ENCODE peak calls at places on chromosome 6, in eight cellular contexts. N is brain microvascular endothelial cell, C is sigmoid colon, T is HFF-Myc, G is mucosa of descending colon, D is GM13977, S is upper lobe of right lung, X is WTC11. P is an unnamed sample.

GRCh38 chr6:2378891-2379652 is 133.7 kb upstream of the GMDS start:
- DNase-seq in N (peak; percentile 67), G (no peak), T (no peak), X (no peak), S (no peak), D (peak; percentile 22), C (no peak), P (no peak)

GRCh38 chr6:134735461-134735860 is 214.4 kb downstream of the ALDH8A1 start:
- DNase-seq in G (no peak), X (no peak), D (no peak), C (no peak), S (no peak), T (no peak), N (no peak), P (no peak)

GRCh38 chr6:22112490-22112889 is 184.3 kb downstream of the PRL start:
- DNase-seq in T (no peak), S (no peak), C (no peak), X (no peak), N (peak; percentile 32), G (no peak), D (no peak), P (no peak)

GRCh38 chr6:125524356-125524755 is 222.6 kb upstream of the HDDC2 start:
- DNase-seq in G (no peak), N (no peak), D (no peak), T (no peak), S (no peak), C (no peak), X (no peak), P (no peak)

GRCh38 chr6:159716247-159717086 is 10.8 kb upstream of the WTAP start:
- DNase-seq in S (no peak), G (no peak), C (peak; percentile 89), T (no peak), N (peak; percentile 65), D (no peak), X (no peak), P (no peak)

GRCh38 chr6:36028088-36028886 is 679 bp downstream of the MAPK14 start:
- DNase-seq in S (peak; percentile 78), D (no peak), T (no peak), X (peak; percentile 23), G (peak; percentile 70), C (peak; percentile 73), N (peak; percentile 1), P (no peak)

GRCh38 chr6:135270676-135271536 is 89.8 kb downstream of the MYB start:
- DNase-seq in X (peak; percentile 75), S (peak; percentile 80), D (no peak), T (no peak), G (peak; percentile 84), C (no peak), N (no peak), P (no peak)

GRCh38 chr6:159106627-159107241 is 61.9 kb upstream of the TAGAP start:
- DNase-seq in N (peak; percentile 41), C (no peak), S (no peak), D (peak; percentile 80), T (no peak), G (peak; percentile 80), X (peak; percentile 84), P (peak; percentile 31)

GRCh38 chr6:143513410-143513809 is 1.9 kb upstream of the FUCA2 start:
- DNase-seq in S (peak; percentile 68), T (no peak), G (peak; percentile 79), D (peak; percentile 65), N (no peak), C (no peak), X (peak; percentile 80), P (no peak)

GRCh38 chr6:25006565-25007001 is 70.8 kb upstream of the RIPOR2 start:
- DNase-seq in N (peak; percentile 9), G (no peak), S (peak; percentile 85), X (no peak), D (no peak), T (no peak), C (peak; percentile 73), P (no peak)

GRCh38 chr6:7721654-7722053 is 4.2 kb upstream of the BMP6 start:
- DNase-seq in C (no peak), G (no peak), N (no peak), T (no peak), X (no peak), D (peak; percentile 59), S (no peak), P (no peak)

GRCh38 chr6:96015791-96016776 is at the start of gene FUT9:
- DNase-seq in T (no peak), S (no peak), N (no peak), D (no peak), C (peak; percentile 73), G (peak; percentile 9), X (peak; percentile 85), P (peak; percentile 71)

GRCh38 chr6:166768761-166769160 is 141.7 kb upstream of the RPS6KA2 start:
- DNase-seq in G (no peak), X (no peak), T (no peak), S (no peak), C (no peak), D (no peak), N (no peak), P (peak; percentile 42)

GRCh38 chr6:167795874-167796667 is 30.6 kb upstream of the AFDN start:
- DNase-seq in C (no peak), G (peak; percentile 77), S (no peak), D (no peak), T (no peak), N (no peak), X (no peak), P (peak; percentile 65)

GRCh38 chr6:119333063-119333609 is 16.4 kb downstream of the MAN1A1 start:
- DNase-seq in X (no peak), N (no peak), D (no peak), S (no peak), G (no peak), C (no peak), T (no peak), P (no peak)

GRCh38 chr6:157134402-157135074 is 188.8 kb downstream of the TMEM242 start:
- DNase-seq in N (no peak), G (no peak), S (no peak), X (no peak), C (no peak), T (no peak), D (no peak), P (no peak)

GRCh38 chr6:157137501-157137900 is 185.8 kb downstream of the TMEM242 start:
- DNase-seq in X (no peak), S (no peak), T (no peak), G (no peak), N (no peak), D (no peak), C (no peak), P (no peak)

GRCh38 chr6:157143171-157143884 is 180.0 kb downstream of the TMEM242 start:
- DNase-seq in G (no peak), N (peak; percentile 96), X (no peak), T (no peak), D (no peak), S (no peak), C (no peak), P (no peak)

GRCh38 chr6:157135691-157136090 is 187.6 kb downstream of the TMEM242 start:
- DNase-seq in X (no peak), N (peak; percentile 27), S (no peak), C (no peak), G (no peak), T (no peak), D (no peak), P (no peak)

GRCh38 chr6:157139054-157139708 is 184.1 kb downstream of the TMEM242 start:
- DNase-seq in S (no peak), N (no peak), T (no peak), C (no peak), D (no peak), G (no peak), X (peak; percentile 73), P (no peak)
- TF ChIP-seq CTCF in S (peak; percentile 18), N (peak; percentile 55), T (peak; percentile 45), C (no peak), D (no peak), G (no peak), X (peak; percentile 48), P (peak; percentile 53)

GRCh38 chr6:28134716-28135115 is 7.0 kb upstream of the ZKSCAN8 start:
- DNase-seq in T (no peak), C (no peak), G (no peak), D (no peak), X (no peak), S (no peak), N (no peak), P (no peak)

GRCh38 chr6:28137458-28138020 is 4.1 kb upstream of the ZKSCAN8 start:
- DNase-seq in G (no peak), N (no peak), C (no peak), D (peak; percentile 58), S (no peak), X (no peak), T (no peak), P (no peak)

GRCh38 chr6:28135393-28135792 is 6.3 kb upstream of the ZKSCAN8 start:
- DNase-seq in T (no peak), C (no peak), X (no peak), D (no peak), N (no peak), S (no peak), G (no peak), P (no peak)

GRCh38 chr6:28134015-28134414 is 7.7 kb upstream of the ZKSCAN8 start:
- DNase-seq in G (no peak), D (no peak), S (no peak), T (no peak), X (no peak), C (no peak), N (peak; percentile 22), P (no peak)

GRCh38 chr6:28136585-28137457 is 4.9 kb upstream of the ZKSCAN8 start:
- DNase-seq in T (peak; percentile 90), G (peak; percentile 88), D (peak; percentile 58), C (peak; percentile 98), S (peak; percentile 91), N (peak; percentile 94), X (peak; percentile 86), P (peak; percentile 84)
- TF ChIP-seq CTCF in T (no peak), G (no peak), D (no peak), C (no peak), S (no peak), N (peak; percentile 2), X (no peak), P (peak; percentile 18)

GRCh38 chr6:14194483-14194882 is 76.9 kb downstream of the CD83 start:
- DNase-seq in G (no peak), T (no peak), X (peak; percentile 23), S (no peak), D (no peak), C (no peak), N (no peak), P (no peak)

GRCh38 chr6:14193524-14193923 is 76.0 kb downstream of the CD83 start:
- DNase-seq in T (no peak), G (no peak), X (no peak), N (no peak), D (no peak), C (no peak), S (no peak), P (no peak)

GRCh38 chr6:14190596-14191224 is 73.1 kb downstream of the CD83 start:
- DNase-seq in C (no peak), S (no peak), G (no peak), N (no peak), X (no peak), T (no peak), D (no peak), P (no peak)

GRCh38 chr6:14189122-14189521 is 71.5 kb downstream of the CD83 start:
- DNase-seq in C (no peak), G (no peak), S (no peak), T (no peak), X (no peak), D (no peak), N (no peak), P (no peak)

GRCh38 chr6:14192186-14192788 is 74.7 kb downstream of the CD83 start:
- DNase-seq in G (no peak), N (no peak), T (no peak), C (no peak), X (no peak), D (no peak), S (no peak), P (no peak)
- TF ChIP-seq CTCF in G (no peak), N (peak; percentile 29), T (no peak), C (no peak), X (no peak), D (no peak), S (no peak), P (no peak)

GRCh38 chr6:114304304-114304887 is 38.4 kb downstream of the HS3ST5 start:
- DNase-seq in S (no peak), D (peak; percentile 4), X (no peak), C (no peak), T (no peak), N (no peak), G (no peak), P (no peak)
- TF ChIP-seq CTCF in S (peak; percentile 40), D (peak; percentile 45), X (peak; percentile 32), C (peak; percentile 27), T (peak; percentile 24), N (peak; percentile 41), G (no peak), P (peak; percentile 76)

P was measured in type B pancreatic cell.